ENCODE peak calls at places on chromosomes 5 and 9, in six cellular contexts. One of them, this sample, is unnamed.

GRCh38 chr5:87754009-87754757 is 341.5 kb upstream of the CCNH start:
- DNase-seq in anterior cingulate cortex: no peak
- DNase-seq in smooth muscle cell of the brain vasculature: no peak
- DNase-seq in T-cell: no peak
- DNase-seq in GM04504: no peak
- DNase-seq in stimulated activated CD8-positive, alpha-beta memory T cell treated with anti-CD3 and anti-CD28 coated beads, Interleukin-4, amount 100 ng/mL, for 4 hours: no peak
- DNase-seq in this sample: no peak

GRCh38 chr5:53712327-53712726 is 151.9 kb downstream of the NDUFS4 start:
- DNase-seq in anterior cingulate cortex: no peak
- DNase-seq in smooth muscle cell of the brain vasculature: no peak
- DNase-seq in T-cell: no peak
- DNase-seq in GM04504: peak; percentile 13
- DNase-seq in stimulated activated CD8-positive, alpha-beta memory T cell treated with anti-CD3 and anti-CD28 coated beads, Interleukin-4, amount 100 ng/mL, for 4 hours: no peak
- DNase-seq in this sample: no peak

GRCh38 chr9:76756273-76756650 is 8.0 kb upstream of the PCA3 start:
- DNase-seq in anterior cingulate cortex: peak; percentile 10
- DNase-seq in smooth muscle cell of the brain vasculature: no peak
- DNase-seq in T-cell: no peak
- DNase-seq in GM04504: peak; percentile 15
- DNase-seq in stimulated activated CD8-positive, alpha-beta memory T cell treated with anti-CD3 and anti-CD28 coated beads, Interleukin-4, amount 100 ng/mL, for 4 hours: no peak
- DNase-seq in this sample: peak; percentile 31

GRCh38 chr5:132486318-132487094 is 4.1 kb downstream of the IRF1 start:
- DNase-seq in anterior cingulate cortex: no peak
- DNase-seq in smooth muscle cell of the brain vasculature: no peak
- DNase-seq in T-cell: no peak
- DNase-seq in GM04504: no peak
- DNase-seq in stimulated activated CD8-positive, alpha-beta memory T cell treated with anti-CD3 and anti-CD28 coated beads, Interleukin-4, amount 100 ng/mL, for 4 hours: no peak
- DNase-seq in this sample: no peak

GRCh38 chr9:79674052-79674777 is 102.5 kb downstream of the TLE4 start:
- DNase-seq in anterior cingulate cortex: no peak
- DNase-seq in smooth muscle cell of the brain vasculature: no peak
- DNase-seq in T-cell: no peak
- DNase-seq in GM04504: no peak
- DNase-seq in stimulated activated CD8-positive, alpha-beta memory T cell treated with anti-CD3 and anti-CD28 coated beads, Interleukin-4, amount 100 ng/mL, for 4 hours: no peak
- DNase-seq in this sample: no peak

GRCh38 chr5:102018690-102019089 is 277.4 kb downstream of the SLCO4C1 start:
- DNase-seq in anterior cingulate cortex: no peak
- DNase-seq in smooth muscle cell of the brain vasculature: no peak
- DNase-seq in T-cell: no peak
- DNase-seq in GM04504: no peak
- DNase-seq in stimulated activated CD8-positive, alpha-beta memory T cell treated with anti-CD3 and anti-CD28 coated beads, Interleukin-4, amount 100 ng/mL, for 4 hours: no peak
- DNase-seq in this sample: no peak

GRCh38 chr5:113230711-113231652 is 203.8 kb downstream of the TSSK1B start:
- DNase-seq in anterior cingulate cortex: no peak
- DNase-seq in smooth muscle cell of the brain vasculature: no peak
- DNase-seq in T-cell: no peak
- DNase-seq in GM04504: no peak
- DNase-seq in stimulated activated CD8-positive, alpha-beta memory T cell treated with anti-CD3 and anti-CD28 coated beads, Interleukin-4, amount 100 ng/mL, for 4 hours: no peak
- DNase-seq in this sample: no peak

GRCh38 chr9:127854169-127854833 is at the start of gene ENG:
- DNase-seq in anterior cingulate cortex: no peak
- DNase-seq in smooth muscle cell of the brain vasculature: no peak
- DNase-seq in T-cell: no peak
- DNase-seq in GM04504: peak; percentile 42
- DNase-seq in stimulated activated CD8-positive, alpha-beta memory T cell treated with anti-CD3 and anti-CD28 coated beads, Interleukin-4, amount 100 ng/mL, for 4 hours: no peak
- DNase-seq in this sample: no peak

GRCh38 chr9:81526587-81526986 is 162.8 kb downstream of the TLE1 start:
- DNase-seq in anterior cingulate cortex: no peak
- DNase-seq in smooth muscle cell of the brain vasculature: no peak
- DNase-seq in T-cell: no peak
- DNase-seq in GM04504: peak; percentile 76
- DNase-seq in stimulated activated CD8-positive, alpha-beta memory T cell treated with anti-CD3 and anti-CD28 coated beads, Interleukin-4, amount 100 ng/mL, for 4 hours: no peak
- DNase-seq in this sample: no peak

GRCh38 chr5:5533927-5534326 is 111.5 kb downstream of the ICE1 start:
- DNase-seq in anterior cingulate cortex: no peak
- DNase-seq in smooth muscle cell of the brain vasculature: no peak
- DNase-seq in T-cell: no peak
- DNase-seq in GM04504: no peak
- DNase-seq in stimulated activated CD8-positive, alpha-beta memory T cell treated with anti-CD3 and anti-CD28 coated beads, Interleukin-4, amount 100 ng/mL, for 4 hours: no peak
- DNase-seq in this sample: no peak

GRCh38 chr5:10801931-10802674 is 41.1 kb upstream of the DAP start:
- DNase-seq in anterior cingulate cortex: no peak
- DNase-seq in smooth muscle cell of the brain vasculature: no peak
- DNase-seq in T-cell: no peak
- DNase-seq in GM04504: no peak
- DNase-seq in stimulated activated CD8-positive, alpha-beta memory T cell treated with anti-CD3 and anti-CD28 coated beads, Interleukin-4, amount 100 ng/mL, for 4 hours: no peak
- DNase-seq in this sample: no peak

GRCh38 chr9:128703616-128704355 is 1.5 kb downstream of the PKN3 start:
- DNase-seq in anterior cingulate cortex: no peak
- DNase-seq in smooth muscle cell of the brain vasculature: no peak
- DNase-seq in T-cell: no peak
- DNase-seq in GM04504: no peak
- DNase-seq in stimulated activated CD8-positive, alpha-beta memory T cell treated with anti-CD3 and anti-CD28 coated beads, Interleukin-4, amount 100 ng/mL, for 4 hours: no peak
- DNase-seq in this sample: no peak

GRCh38 chr5:2861605-2862004 is 110.1 kb upstream of the IRX2 start:
- DNase-seq in anterior cingulate cortex: no peak
- DNase-seq in smooth muscle cell of the brain vasculature: no peak
- DNase-seq in T-cell: no peak
- DNase-seq in GM04504: no peak
- DNase-seq in stimulated activated CD8-positive, alpha-beta memory T cell treated with anti-CD3 and anti-CD28 coated beads, Interleukin-4, amount 100 ng/mL, for 4 hours: no peak
- DNase-seq in this sample: no peak

GRCh38 chr5:164475339-164475977 is 970.0 kb downstream of the MAT2B start:
- DNase-seq in anterior cingulate cortex: peak; percentile 6
- DNase-seq in smooth muscle cell of the brain vasculature: no peak
- DNase-seq in T-cell: no peak
- DNase-seq in GM04504: no peak
- DNase-seq in stimulated activated CD8-positive, alpha-beta memory T cell treated with anti-CD3 and anti-CD28 coated beads, Interleukin-4, amount 100 ng/mL, for 4 hours: no peak
- DNase-seq in this sample: no peak

GRCh38 chr5:81268797-81269196 is 32.6 kb upstream of the ZCCHC9 start:
- DNase-seq in anterior cingulate cortex: no peak
- DNase-seq in smooth muscle cell of the brain vasculature: peak; percentile 21
- DNase-seq in T-cell: no peak
- DNase-seq in GM04504: peak; percentile 81
- DNase-seq in stimulated activated CD8-positive, alpha-beta memory T cell treated with anti-CD3 and anti-CD28 coated beads, Interleukin-4, amount 100 ng/mL, for 4 hours: no peak
- DNase-seq in this sample: no peak

GRCh38 chr9:86176468-86176867 is 77.1 kb upstream of the GOLM1 start:
- DNase-seq in anterior cingulate cortex: no peak
- DNase-seq in smooth muscle cell of the brain vasculature: no peak
- DNase-seq in T-cell: no peak
- DNase-seq in GM04504: no peak
- DNase-seq in stimulated activated CD8-positive, alpha-beta memory T cell treated with anti-CD3 and anti-CD28 coated beads, Interleukin-4, amount 100 ng/mL, for 4 hours: no peak
- DNase-seq in this sample: no peak